ENCODE peak calls at places on chromosomes 16 and 17, in five cellular contexts. One of them, this sample, is unnamed. For H3F3A, the result is how much of the 10 kb centered on the place peaks cover.

GRCh38 chr17:49633762-49634486 is 44.0 kb downstream of the SPOP start:
- DNase-seq in PC-3: no peak
- DNase-seq in neural progenitor cell: peak
- DNase-seq in GM23338: peak
- DNase-seq in GM23248: no peak
- DNase-seq in this sample: no peak

GRCh38 chr17:17888821-17889220 is 52.0 kb upstream of the SREBF1 start:
- DNase-seq in PC-3: no peak
- DNase-seq in neural progenitor cell: peak
- DNase-seq in GM23338: peak
- DNase-seq in GM23248: no peak
- DNase-seq in this sample: no peak

GRCh38 chr17:82943339-82943738 is 103.5 kb upstream of the ZNF750 start:
- DNase-seq in PC-3: no peak
- DNase-seq in neural progenitor cell: no peak
- DNase-seq in GM23338: no peak
- DNase-seq in GM23248: no peak
- DNase-seq in this sample: no peak

GRCh38 chr16:86961133-86961720 is 356.0 kb downstream of the C16orf95 start:
- DNase-seq in PC-3: no peak
- DNase-seq in neural progenitor cell: no peak
- DNase-seq in GM23338: no peak
- DNase-seq in GM23248: peak
- DNase-seq in this sample: no peak

GRCh38 chr17:31549121-31549524 is 157.6 kb downstream of the RAB11FIP4 start:
- DNase-seq in PC-3: no peak
- DNase-seq in neural progenitor cell: no peak
- DNase-seq in GM23338: no peak
- DNase-seq in GM23248: peak
- DNase-seq in this sample: no peak

GRCh38 chr17:16470302-16470701 is 21.7 kb downstream of the LRRC75A start:
- DNase-seq in PC-3: no peak
- DNase-seq in neural progenitor cell: no peak
- DNase-seq in GM23338: no peak
- DNase-seq in GM23248: no peak
- DNase-seq in this sample: no peak

GRCh38 chr17:45149037-45149668 is 878 bp downstream of the HEXIM1 start:
- DNase-seq in PC-3: peak
- DNase-seq in neural progenitor cell: peak
- DNase-seq in GM23338: peak
- DNase-seq in GM23248: peak
- DNase-seq in this sample: peak

GRCh38 chr17:36092228-36092627 is 2.3 kb upstream of the CCL3 start:
- DNase-seq in PC-3: no peak
- DNase-seq in neural progenitor cell: no peak
- DNase-seq in GM23338: no peak
- DNase-seq in GM23248: no peak
- DNase-seq in this sample: no peak

GRCh38 chr17:39332092-39332491 is 69.3 kb downstream of the FBXL20 start:
- DNase-seq in PC-3: no peak
- DNase-seq in neural progenitor cell: no peak
- DNase-seq in GM23338: no peak
- DNase-seq in GM23248: no peak
- DNase-seq in this sample: no peak

GRCh38 chr17:42110301-42111264 is 1.9 kb downstream of the DHX58 start:
- DNase-seq in PC-3: no peak
- DNase-seq in neural progenitor cell: no peak
- DNase-seq in GM23338: no peak
- DNase-seq in GM23248: no peak
- DNase-seq in this sample: no peak

GRCh38 chr17:40520991-40521453 is 19.6 kb upstream of the TNS4 start:
- DNase-seq in PC-3: no peak
- DNase-seq in neural progenitor cell: no peak
- DNase-seq in GM23338: no peak
- DNase-seq in GM23248: no peak
- DNase-seq in this sample: no peak

GRCh38 chr16:78893340-78893739 is 707.2 kb downstream of the MAF start:
- DNase-seq in PC-3: no peak
- DNase-seq in neural progenitor cell: no peak
- DNase-seq in GM23338: no peak
- DNase-seq in GM23248: no peak
- DNase-seq in this sample: no peak

GRCh38 chr17:77445030-77445907 is 304.5 kb downstream of the SEC14L1 start:
- DNase-seq in PC-3: no peak
- DNase-seq in neural progenitor cell: no peak
- DNase-seq in GM23338: no peak
- DNase-seq in GM23248: peak
- DNase-seq in this sample: no peak

GRCh38 chr17:77444653-77445029 is 303.9 kb downstream of the SEC14L1 start:
- DNase-seq in PC-3: no peak
- DNase-seq in neural progenitor cell: no peak
- DNase-seq in GM23338: no peak
- DNase-seq in GM23248: peak
- DNase-seq in this sample: no peak

GRCh38 chr17:77443743-77444260 is 303.0 kb downstream of the SEC14L1 start:
- DNase-seq in PC-3: no peak
- DNase-seq in neural progenitor cell: no peak
- DNase-seq in GM23338: no peak
- DNase-seq in GM23248: no peak
- DNase-seq in this sample: no peak

GRCh38 chr17:77446959-77447634 is 306.3 kb downstream of the SEC14L1 start:
- DNase-seq in PC-3: no peak
- DNase-seq in neural progenitor cell: no peak
- DNase-seq in GM23338: no peak
- DNase-seq in GM23248: no peak
- DNase-seq in this sample: no peak

GRCh38 chr17:77445908-77446535 is 305.3 kb downstream of the SEC14L1 start:
- DNase-seq in PC-3: no peak
- DNase-seq in neural progenitor cell: no peak
- DNase-seq in GM23338: no peak
- DNase-seq in GM23248: no peak
- DNase-seq in this sample: no peak
- H3F3A ChIP-seq in PC-3: under half
- H3F3A ChIP-seq in neural progenitor cell: under half
- H3F3A ChIP-seq in GM23338: under half
- H3F3A ChIP-seq in GM23248: half or more
- H3F3A ChIP-seq in this sample: under half

GRCh38 chr16:84732674-84733352 is 33.0 kb downstream of the USP10 start:
- DNase-seq in PC-3: peak
- DNase-seq in neural progenitor cell: no peak
- DNase-seq in GM23338: no peak
- DNase-seq in GM23248: no peak
- DNase-seq in this sample: no peak
- H3K4me3 ChIP-seq in PC-3: peak
- H3K4me3 ChIP-seq in neural progenitor cell: no peak
- H3K4me3 ChIP-seq in GM23338: no peak
- H3K4me3 ChIP-seq in GM23248: no peak
- H3K4me3 ChIP-seq in this sample: peak

GRCh38 chr17:4744999-4745969 is 5.6 kb upstream of the CXCL16 start:
- DNase-seq in PC-3: no peak
- DNase-seq in neural progenitor cell: peak
- DNase-seq in GM23338: peak
- DNase-seq in GM23248: no peak
- DNase-seq in this sample: no peak
- TF ChIP-seq EZH2 in PC-3: no peak
- TF ChIP-seq EZH2 in neural progenitor cell: peak
- TF ChIP-seq EZH2 in GM23338: no peak
- TF ChIP-seq EZH2 in GM23248: no peak
- TF ChIP-seq EZH2 in this sample: no peak

GRCh38 chr16:75987323-75987722 is 261.0 kb upstream of the CPHXL start:
- DNase-seq in PC-3: no peak
- DNase-seq in neural progenitor cell: no peak
- DNase-seq in GM23338: no peak
- DNase-seq in GM23248: no peak
- DNase-seq in this sample: no peak
- H3F3A ChIP-seq in PC-3: under half
- H3F3A ChIP-seq in neural progenitor cell: under half
- H3F3A ChIP-seq in GM23338: under half
- H3F3A ChIP-seq in GM23248: under half
- H3F3A ChIP-seq in this sample: under half

DNA sequence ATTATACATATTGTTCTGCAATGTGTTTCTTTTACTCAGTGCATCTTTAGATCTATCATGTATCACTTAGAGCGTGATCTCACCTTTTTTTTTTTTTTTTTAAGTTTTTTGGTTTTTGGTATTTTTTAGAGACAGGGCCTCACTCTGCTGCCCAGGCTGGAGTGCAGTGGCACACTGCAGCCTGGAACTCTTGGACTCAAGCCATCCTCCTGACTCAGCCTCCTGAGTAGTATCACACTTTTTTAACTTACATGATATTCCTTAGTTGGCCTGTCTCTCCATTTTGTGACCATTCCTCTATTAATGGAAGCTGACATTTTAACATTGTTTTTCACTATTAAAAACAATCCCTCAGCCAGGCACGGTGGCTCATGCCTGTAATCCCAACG is 4.7 kb upstream of the MPO start:
- DNase-seq in PC-3: peak
- DNase-seq in neural progenitor cell: no peak
- DNase-seq in GM23338: no peak
- DNase-seq in GM23248: peak
- DNase-seq in this sample: no peak
- H3K4me3 ChIP-seq in PC-3: no peak
- H3K4me3 ChIP-seq in neural progenitor cell: no peak
- H3K4me3 ChIP-seq in GM23338: no peak
- H3K4me3 ChIP-seq in GM23248: no peak
- H3K4me3 ChIP-seq in this sample: no peak

GRCh38 chr16:88686439-88687253 is at the start of gene SNAI3:
- DNase-seq in PC-3: peak
- DNase-seq in neural progenitor cell: peak
- DNase-seq in GM23338: peak
- DNase-seq in GM23248: peak
- DNase-seq in this sample: peak

GRCh38 chr16:88687254-88687576 is 908 bp upstream of the SNAI3 start:
- DNase-seq in PC-3: no peak
- DNase-seq in neural progenitor cell: no peak
- DNase-seq in GM23338: no peak
- DNase-seq in GM23248: no peak
- DNase-seq in this sample: no peak

GRCh38 chr16:88686062-88686438 is 257 bp downstream of the SNAI3 start:
- DNase-seq in PC-3: peak
- DNase-seq in neural progenitor cell: no peak
- DNase-seq in GM23338: peak
- DNase-seq in GM23248: peak
- DNase-seq in this sample: peak

GRCh38 chr16:88684569-88685155 is 1.6 kb downstream of the SNAI3 start:
- DNase-seq in PC-3: no peak
- DNase-seq in neural progenitor cell: no peak
- DNase-seq in GM23338: no peak
- DNase-seq in GM23248: no peak
- DNase-seq in this sample: no peak

GRCh38 chr16:88685156-88686061 is 898 bp downstream of the SNAI3 start:
- DNase-seq in PC-3: no peak
- DNase-seq in neural progenitor cell: peak
- DNase-seq in GM23338: peak
- DNase-seq in GM23248: peak
- DNase-seq in this sample: peak
- TF ChIP-seq EZH2 in PC-3: no peak
- TF ChIP-seq EZH2 in neural progenitor cell: peak
- TF ChIP-seq EZH2 in GM23338: no peak
- TF ChIP-seq EZH2 in GM23248: no peak
- TF ChIP-seq EZH2 in this sample: no peak

GRCh38 chr17:61144137-61144536 is 255.5 kb upstream of the TBX2 start:
- DNase-seq in PC-3: no peak
- DNase-seq in neural progenitor cell: no peak
- DNase-seq in GM23338: no peak
- DNase-seq in GM23248: no peak
- DNase-seq in this sample: no peak
- H3F3A ChIP-seq in PC-3: under half
- H3F3A ChIP-seq in neural progenitor cell: under half
- H3F3A ChIP-seq in GM23338: under half
- H3F3A ChIP-seq in GM23248: under half
- H3F3A ChIP-seq in this sample: under half

GRCh38 chr16:26668026-26668425 is 398.7 kb upstream of the C16orf82 start:
- DNase-seq in PC-3: no peak
- DNase-seq in neural progenitor cell: no peak
- DNase-seq in GM23338: no peak
- DNase-seq in GM23248: no peak
- DNase-seq in this sample: no peak
- H3K4me3 ChIP-seq in PC-3: no peak
- H3K4me3 ChIP-seq in neural progenitor cell: no peak
- H3K4me3 ChIP-seq in GM23338: no peak
- H3K4me3 ChIP-seq in GM23248: no peak
- H3K4me3 ChIP-seq in this sample: no peak

This sample was measured in PC-9.